ENCODE peak calls at places on chromosomes 16 and 17, in nine cellular contexts. M is dermis blood vessel endothelial cell, Z is GF-D8, W is putamen, S is left lung, Q is GM03348, P is progenitor cell of endocrine pancreas, L is A172, C is psoas muscle. I is an unnamed sample.

GRCh38 chr16:53581784-53582183 is 78.8 kb upstream of the AKTIP start:
- DNase-seq in W (no peak), Z (no peak), L (no peak), C (no peak), P (no peak), M (no peak), Q (no peak), S (no peak), I (no peak)

GRCh38 chr16:81818514-81819304 is 39.6 kb downstream of the PLCG2 start:
- DNase-seq in M (peak; percentile 77), C (no peak), Q (no peak), L (peak; percentile 45), P (no peak), S (no peak), Z (no peak), W (no peak), I (no peak)

GRCh38 chr16:46573008-46573833 is 48.0 kb downstream of the SHCBP1 start:
- DNase-seq in L (peak; percentile 83), P (no peak), M (no peak), W (no peak), C (no peak), Z (peak; percentile 7), S (peak; percentile 71), Q (peak; percentile 41), I (peak; percentile 46)

GRCh38 chr16:53502331-53503269 is at the start of gene AKTIP:
- DNase-seq in M (peak; percentile 46), W (peak; percentile 34), C (peak; percentile 68), P (peak; percentile 56), Q (peak; percentile 34), L (peak; percentile 22), S (peak; percentile 88), Z (no peak), I (no peak)

GRCh38 chr16:86994651-86995171 is 322.5 kb downstream of the C16orf95 start:
- DNase-seq in W (no peak), P (no peak), S (no peak), Q (peak; percentile 90), Z (no peak), M (peak; percentile 79), C (no peak), L (peak; percentile 98), I (peak; percentile 98)

GRCh38 chr17:80844418-80844990 is 147.1 kb upstream of the CHMP6 start:
- DNase-seq in Q (no peak), L (no peak), P (no peak), S (peak; percentile 71), C (peak; percentile 62), M (no peak), W (no peak), Z (no peak), I (no peak)

GRCh38 chr17:35749560-35750412 is 3.3 kb downstream of the GAS2L2 start:
- DNase-seq in Z (no peak), S (peak; percentile 73), M (no peak), Q (peak; percentile 61), L (no peak), P (no peak), W (no peak), C (no peak), I (peak; percentile 54)

GRCh38 chr17:17201907-17202306 is 4.2 kb downstream of the PLD6 start:
- DNase-seq in M (no peak), C (no peak), Z (no peak), S (no peak), L (no peak), P (no peak), Q (no peak), W (no peak), I (peak; percentile 60)

GRCh38 chr17:40841246-40841645 is 18.8 kb upstream of the KRT10 start:
- DNase-seq in L (no peak), M (no peak), W (no peak), S (no peak), Z (no peak), Q (peak; percentile 38), C (no peak), P (no peak), I (no peak)

GRCh38 chr16:75225092-75225491 is 6.3 kb downstream of the CTRB1 start:
- DNase-seq in L (no peak), S (peak; percentile 68), W (no peak), Q (no peak), M (no peak), Z (no peak), C (peak; percentile 52), P (no peak), I (peak; percentile 60)

GRCh38 chr16:30054959-30055553 is 10.5 kb upstream of the ALDOA start:
- DNase-seq in S (peak; percentile 82), Z (no peak), L (no peak), W (no peak), C (no peak), M (peak; percentile 61), P (no peak), Q (no peak), I (no peak)

GRCh38 chr17:40464392-40464855 is 21.2 kb downstream of the IGFBP4 start:
- DNase-seq in P (no peak), Z (no peak), W (no peak), Q (no peak), M (no peak), L (no peak), C (no peak), S (no peak), I (no peak)

GRCh38 chr17:50056217-50056960 is 479 bp downstream of the ITGA3 start:
- DNase-seq in C (peak; percentile 81), P (peak; percentile 71), M (peak; percentile 79), Q (peak; percentile 63), S (peak; percentile 86), L (peak; percentile 67), W (peak; percentile 45), Z (no peak), I (no peak)

GRCh38 chr16:63618896-63619295 is 1503.0 kb downstream of the CDH11 start:
- DNase-seq in P (no peak), Q (no peak), S (no peak), M (no peak), C (no peak), Z (no peak), W (no peak), L (no peak), I (no peak)

GRCh38 chr17:59366773-59367656 is 35.6 kb downstream of the YPEL2 start:
- DNase-seq in Z (no peak), M (peak; percentile 54), W (no peak), P (peak; percentile 28), C (no peak), L (peak; percentile 24), S (peak; percentile 61), Q (peak; percentile 65), I (peak; percentile 83)

GRCh38 chr16:87492241-87492635 is 586 bp downstream of the ZCCHC14 start:
- DNase-seq in C (no peak), W (no peak), S (no peak), Q (no peak), P (no peak), L (no peak), Z (no peak), M (no peak), I (no peak)

GRCh38 chr16:68404736-68405345 is 43.5 kb downstream of the SMPD3 start:
- DNase-seq in P (no peak), W (no peak), L (no peak), C (no peak), Q (no peak), M (no peak), S (no peak), Z (no peak), I (no peak)

GRCh38 chr17:8868092-8868491 is 618 bp upstream of the PIK3R6 start:
- DNase-seq in P (no peak), W (no peak), L (no peak), Z (no peak), S (no peak), Q (no peak), C (no peak), M (no peak), I (no peak)

GRCh38 chr17:28741358-28742349 is 2.2 kb upstream of the TRAF4 start:
- DNase-seq in W (no peak), Z (peak; percentile 77), S (no peak), M (no peak), P (no peak), C (peak; percentile 52), L (no peak), Q (no peak), I (no peak)

GRCh38 chr17:65514082-65514481 is 47.4 kb downstream of the AXIN2 start:
- DNase-seq in Q (peak; percentile 86), M (no peak), W (no peak), S (no peak), C (no peak), P (no peak), L (peak; percentile 19), Z (no peak), I (no peak)

GRCh38 chr17:59753522-59754467 is 46.3 kb downstream of the VMP1 start:
- DNase-seq in M (peak; percentile 95), L (peak; percentile 79), Z (peak; percentile 65), W (peak; percentile 80), C (no peak), P (no peak), S (no peak), Q (peak; percentile 78), I (peak; percentile 70)

GRCh38 chr16:72787130-72787518 is 260.8 kb downstream of the ZFHX3 start:
- DNase-seq in W (no peak), S (no peak), Z (no peak), M (no peak), C (no peak), P (no peak), Q (no peak), L (no peak), I (no peak)

GRCh38 chr16:73018796-73019455 is 29.0 kb downstream of the ZFHX3 start:
- DNase-seq in Q (no peak), W (no peak), P (no peak), M (no peak), C (no peak), L (no peak), Z (no peak), S (no peak), I (no peak)

GRCh38 chr16:22641030-22641671 is 130.5 kb downstream of the NPIPB5 start:
- DNase-seq in Q (peak; percentile 57), M (peak; percentile 63), P (no peak), S (no peak), L (peak; percentile 21), C (no peak), Z (no peak), W (no peak), I (no peak)

GRCh38 chr17:73031472-73031871 is 61.0 kb downstream of the SLC39A11 start:
- DNase-seq in P (no peak), L (no peak), S (no peak), Z (no peak), C (no peak), Q (no peak), M (no peak), W (no peak), I (no peak)

GRCh38 chr17:55448681-55449080 is 27.0 kb upstream of the MMD start:
- DNase-seq in Z (peak; percentile 36), Q (no peak), W (no peak), S (no peak), C (no peak), L (no peak), M (no peak), P (no peak), I (no peak)

GRCh38 chr17:36934759-36935630 is 2.3 kb upstream of the LHX1 start:
- DNase-seq in P (no peak), W (no peak), Z (no peak), Q (no peak), M (no peak), L (peak; percentile 32), S (peak; percentile 78), C (peak; percentile 49), I (no peak)

GRCh38 chr17:77145635-77146632 is 5.2 kb downstream of the SEC14L1 start:
- DNase-seq in Q (peak; percentile 73), L (peak; percentile 84), C (peak; percentile 77), W (peak; percentile 71), S (no peak), M (peak; percentile 84), Z (no peak), P (no peak), I (peak; percentile 83)

GRCh38 chr16:86554599-86554916 is 477 bp downstream of the MTHFSD start:
- DNase-seq in W (no peak), C (no peak), Q (no peak), M (peak; percentile 18), S (no peak), P (no peak), Z (no peak), L (no peak), I (no peak)

GRCh38 chr17:81035389-81036127 is 607 bp downstream of the BAIAP2 start:
- DNase-seq in W (no peak), C (peak; percentile 63), P (no peak), Z (no peak), Q (no peak), M (peak; percentile 47), S (peak; percentile 88), L (no peak), I (no peak)

GRCh38 chr17:15479697-15480096 is 12.3 kb upstream of the CDRT4 start:
- DNase-seq in M (peak; percentile 76), W (no peak), P (no peak), L (peak; percentile 72), Z (no peak), C (no peak), Q (no peak), S (no peak), I (no peak)

I was measured in hepatic stellate cell.